ENCODE peak calls at places on chromosomes 7 and 10, in five cellular contexts. Q is activated CD4-positive, CD25-positive, alpha-beta regulatory T cell; N is NCI-H1105 treated with DMSO at 0.1 percent for 48 hours; F is CD8-positive, alpha-beta memory T cell; B is substantia nigra. P is an unnamed sample.

GRCh38 chr7:17013204-17013603 is 131.4 kb upstream of the AGR3 start:
- DNase-seq in Q (no peak), N (no peak), F (no peak), B (no peak), P (no peak)

GRCh38 chr7:47310020-47310419 is 271.9 kb downstream of the TNS3 start:
- DNase-seq in Q (no peak), N (no peak), F (no peak), B (no peak), P (no peak)

GRCh38 chr7:36960105-36960504 is 235.8 kb upstream of the AOAH start:
- DNase-seq in Q (no peak), N (no peak), F (no peak), B (no peak), P (no peak)

GRCh38 chr10:74111799-74112198 is 38.8 kb downstream of the AP3M1 start:
- DNase-seq in Q (no peak), N (no peak), F (no peak), B (no peak), P (no peak)

GRCh38 chr10:57897611-57898010 is 370.1 kb downstream of the IPMK start:
- DNase-seq in Q (no peak), N (no peak), F (no peak), B (no peak), P (no peak)

GRCh38 chr7:108193593-108194498 is 63.7 kb upstream of the LAMB4 start:
- DNase-seq in Q (no peak), N (no peak), F (no peak), B (no peak), P (no peak)

GRCh38 chr10:119786117-119786769 is 60.4 kb downstream of the INPP5F start:
- DNase-seq in Q (no peak), N (no peak), F (no peak), B (no peak), P (no peak)

GRCh38 chr10:13776861-13777301 is 190.1 kb downstream of the PRPF18 start:
- DNase-seq in Q (no peak), N (no peak), F (no peak), B (no peak), P (no peak)

GRCh38 chr7:50714851-50715250 is 67.8 kb downstream of the GRB10 start:
- DNase-seq in Q (no peak), N (no peak), F (no peak), B (no peak), P (no peak)

GRCh38 chr10:8919291-8919690 is 864.8 kb downstream of the GATA3 start:
- DNase-seq in Q (no peak), N (no peak), F (no peak), B (no peak), P (no peak)

GRCh38 chr7:30446266-30446665 is 32.3 kb downstream of the NOD1 start:
- DNase-seq in Q (no peak), N (no peak), F (no peak), B (no peak), P (no peak)

GRCh38 chr7:119175916-119176627 is 951.6 kb downstream of the ANKRD7 start:
- DNase-seq in Q (no peak), N (peak; percentile 70), F (no peak), B (peak; percentile 17), P (no peak)

GRCh38 chr7:100626530-100627237 is 14.3 kb downstream of the MOSPD3 start:
- DNase-seq in Q (peak; percentile 84), N (peak; percentile 54), F (peak; percentile 83), B (peak; percentile 43), P (no peak)

GRCh38 chr7:74006451-74007259 is 21.3 kb upstream of the ELN start:
- DNase-seq in Q (no peak), N (no peak), F (no peak), B (no peak), P (no peak)

GRCh38 chr10:69840773-69841172 is 39.1 kb downstream of the COL13A1 start:
- DNase-seq in Q (no peak), N (no peak), F (no peak), B (no peak), P (no peak)

GRCh38 chr7:46165281-46165680 is 244.2 kb upstream of the IGFBP3 start:
- DNase-seq in Q (no peak), N (no peak), F (no peak), B (no peak), P (no peak)

GRCh38 chr10:107383357-107383756 is 218.9 kb upstream of the SORCS1 start:
- DNase-seq in Q (no peak), N (no peak), F (no peak), B (no peak), P (no peak)

GRCh38 chr7:56083150-56083785 is 9.5 kb downstream of the PHKG1 start:
- DNase-seq in Q (no peak), N (peak; percentile 69), F (no peak), B (peak; percentile 70), P (no peak)

GRCh38 chr10:70343312-70343711 is 39.1 kb downstream of the LRRC20 start:
- DNase-seq in Q (no peak), N (no peak), F (no peak), B (no peak), P (no peak)

GRCh38 chr7:84009051-84009450 is 185.5 kb downstream of the SEMA3A start:
- DNase-seq in Q (no peak), N (no peak), F (no peak), B (no peak), P (no peak)

GRCh38 chr10:36489928-36490279 is 635.5 kb upstream of the ANKRD30A start:
- DNase-seq in Q (no peak), N (no peak), F (no peak), B (no peak), P (no peak)

GRCh38 chr10:26430641-26431163 is 7.4 kb upstream of the APBB1IP start:
- DNase-seq in Q (no peak), N (no peak), F (no peak), B (no peak), P (no peak)

GRCh38 chr7:2705371-2706096 is 17.5 kb downstream of the AMZ1 start:
- DNase-seq in Q (no peak), N (no peak), F (no peak), B (no peak), P (no peak)

GRCh38 chr10:86225098-86225782 is 141.4 kb downstream of the GRID1 start:
- DNase-seq in Q (no peak), N (no peak), F (no peak), B (no peak), P (no peak)

P was measured in osteocyte.